ENCODE peak calls at places on chromosomes 5 and 9, in four cellular contexts. T, I, M and O are unnamed samples.

GRCh38 chr5:156409834-156410233 is 82.9 kb downstream of the SGCD start:
- DNase-seq in I (no peak), M (no peak), T (no peak), O (no peak)

GRCh38 chr5:142939884-142940283 is 169.7 kb downstream of the ARHGAP26 start:
- DNase-seq in T (peak; percentile 20), M (no peak), I (no peak), O (no peak)

GRCh38 chr9:136845465-136846261 is 3.4 kb downstream of the AJM1 start:
- DNase-seq in I (no peak), M (no peak), T (no peak), O (no peak)

GRCh38 chr9:99076483-99077171 is 28.3 kb upstream of the TGFBR1 start:
- DNase-seq in I (no peak), M (no peak), T (no peak), O (no peak)

GRCh38 chr5:95712347-95712958 is 18.7 kb upstream of the RHOBTB3 start:
- DNase-seq in I (peak; percentile 89), T (peak; percentile 99), M (no peak), O (no peak)

GRCh38 chr9:125867752-125868400 is 120.7 kb downstream of the PBX3 start:
- DNase-seq in M (no peak), T (peak; percentile 30), I (peak; percentile 84), O (no peak)

GRCh38 chr9:69317894-69318293 is 7.1 kb upstream of the ENTREP1 start:
- DNase-seq in T (peak; percentile 13), M (no peak), I (peak; percentile 15), O (no peak)

GRCh38 chr5:172658869-172659513 is 17.9 kb downstream of the NEURL1B start:
- DNase-seq in M (no peak), I (no peak), T (no peak), O (no peak)

GRCh38 chr5:126594077-126594476 is 942 bp downstream of the ALDH7A1 start:
- DNase-seq in M (no peak), T (peak; percentile 56), I (peak; percentile 24), O (no peak)

GRCh38 chr5:82467006-82467561 is 188.9 kb upstream of the RPS23 start:
- DNase-seq in T (no peak), I (peak; percentile 67), M (no peak), O (no peak)

GRCh38 chr9:133225171-133226011 is 16.3 kb upstream of the OBP2B start:
- DNase-seq in T (no peak), M (no peak), I (no peak), O (no peak)

GRCh38 chr5:140151719-140152609 is 23.0 kb upstream of the CYSTM1 start:
- DNase-seq in M (no peak), I (no peak), T (no peak), O (no peak)

GRCh38 chr5:107671742-107672211 is 1.0 kb upstream of the EFNA5 start:
- DNase-seq in M (peak; percentile 75), I (peak; percentile 73), T (peak; percentile 88), O (peak; percentile 29)

GRCh38 chr9:114789006-114789405 is 16.8 kb downstream of the TNFSF15 start:
- DNase-seq in M (no peak), T (no peak), I (no peak), O (no peak)

GRCh38 chr9:15142903-15143534 is 164.0 kb downstream of the TTC39B start:
- DNase-seq in I (peak; percentile 79), M (peak; percentile 66), T (peak; percentile 65), O (peak; percentile 25)